ENCODE peak calls at places on chromosomes 7 and 10, in eight cellular contexts. C is lung; F is adrenal gland; B is CD8-positive, alpha-beta T cell; R is cardiac muscle cell; V is uterus; X is psoas muscle; W is kidney. Q is an unnamed sample.

GRCh38 chr10:30047924-30048531 is 11.4 kb downstream of the JCAD start:
- DNase-seq in C (no peak), F (no peak), B (no peak), R (no peak), V (no peak), X (no peak), W (no peak), Q (no peak)

GRCh38 chr7:73742753-73743641 is 4.4 kb upstream of the ABHD11 start:
- DNase-seq in C (peak), F (no peak), B (no peak), R (peak), V (no peak), X (no peak), W (peak), Q (peak)

GRCh38 chr7:50792342-50793114 is 9.8 kb upstream of the GRB10 start:
- DNase-seq in C (peak), F (peak), B (no peak), R (peak), V (peak), X (peak), W (peak), Q (no peak)

GRCh38 chr7:134470864-134471263 is 12.0 kb upstream of the AKR1B1 start:
- DNase-seq in C (no peak), F (peak), B (no peak), R (no peak), V (no peak), X (no peak), W (no peak), Q (no peak)

GRCh38 chr7:132996581-132997242 is 85.2 kb downstream of the CHCHD3 start:
- DNase-seq in C (no peak), F (no peak), B (no peak), R (no peak), V (no peak), X (no peak), W (no peak), Q (no peak)

GRCh38 chr10:5292196-5292735 is 72.5 kb upstream of the UCN3 start:
- DNase-seq in C (no peak), F (no peak), B (no peak), R (no peak), V (no peak), X (no peak), W (no peak), Q (no peak)

GRCh38 chr10:132254841-132255240 is 52.9 kb downstream of the STK32C start:
- DNase-seq in C (no peak), F (no peak), B (no peak), R (no peak), V (no peak), X (no peak), W (no peak), Q (no peak)

GRCh38 chr10:122164028-122164601 is 107.0 kb upstream of the BTBD16 start:
- DNase-seq in C (no peak), F (no peak), B (no peak), R (peak), V (no peak), X (no peak), W (peak), Q (no peak)

GRCh38 chr10:1050145-1050544 is 1.2 kb upstream of the IDI1 start:
- DNase-seq in C (no peak), F (peak), B (no peak), R (peak), V (no peak), X (no peak), W (no peak), Q (no peak)

GRCh38 chr7:70352088-70352487 is 753.8 kb downstream of the AUTS2 start:
- DNase-seq in C (no peak), F (no peak), B (no peak), R (no peak), V (no peak), X (no peak), W (no peak), Q (no peak)

GRCh38 chr7:34155225-34155908 is 250.0 kb downstream of the BMPER start:
- DNase-seq in C (peak), F (no peak), B (no peak), R (no peak), V (peak), X (peak), W (no peak), Q (no peak)

GRCh38 chr7:35647171-35647574 is 47.8 kb downstream of the HERPUD2 start:
- DNase-seq in C (no peak), F (peak), B (no peak), R (peak), V (no peak), X (no peak), W (no peak), Q (no peak)

GRCh38 chr7:46003896-46004875 is 83.1 kb upstream of the IGFBP3 start:
- DNase-seq in C (no peak), F (no peak), B (no peak), R (no peak), V (no peak), X (no peak), W (no peak), Q (no peak)

GRCh38 chr7:156620246-156620775 is 20.3 kb upstream of the RNF32 start:
- DNase-seq in C (no peak), F (no peak), B (no peak), R (no peak), V (no peak), X (no peak), W (no peak), Q (no peak)

GRCh38 chr10:25059990-25060389 is 43.6 kb downstream of the THNSL1 start:
- DNase-seq in C (peak), F (peak), B (no peak), R (no peak), V (peak), X (peak), W (peak), Q (no peak)

GRCh38 chr7:42180806-42181205 is 56.2 kb downstream of the GLI3 start:
- DNase-seq in C (no peak), F (no peak), B (no peak), R (no peak), V (no peak), X (no peak), W (no peak), Q (no peak)

GRCh38 chr10:43222296-43222695 is 44.6 kb downstream of the RASGEF1A start:
- DNase-seq in C (no peak), F (no peak), B (no peak), R (no peak), V (peak), X (peak), W (peak), Q (no peak)

GRCh38 chr10:130407052-130407451 is 270.9 kb downstream of the GLRX3 start:
- DNase-seq in C (no peak), F (no peak), B (no peak), R (no peak), V (no peak), X (no peak), W (no peak), Q (no peak)

GRCh38 chr7:1855396-1856160 is 185.5 kb downstream of the ELFN1 start:
- DNase-seq in C (no peak), F (no peak), B (no peak), R (no peak), V (no peak), X (peak), W (peak), Q (no peak)

GRCh38 chr7:71236488-71237179 is 104.7 kb downstream of the GALNT17 start:
- DNase-seq in C (no peak), F (peak), B (no peak), R (no peak), V (no peak), X (no peak), W (no peak), Q (no peak)

GRCh38 chr7:641269-641671 is 85.2 kb upstream of the DNAAF5 start:
- DNase-seq in C (no peak), F (no peak), B (no peak), R (no peak), V (no peak), X (no peak), W (peak), Q (peak)

GRCh38 chr7:117322741-117323584 is at the start of gene WNT2:
- DNase-seq in C (no peak), F (no peak), B (no peak), R (peak), V (no peak), X (no peak), W (no peak), Q (no peak)

GRCh38 chr7:43583424-43584199 is 704 bp downstream of the STK17A start:
- DNase-seq in C (peak), F (peak), B (peak), R (peak), V (peak), X (peak), W (peak), Q (no peak)

GRCh38 chr7:44152971-44153947 is 12.1 kb upstream of the MYL7 start:
- DNase-seq in C (no peak), F (no peak), B (no peak), R (no peak), V (no peak), X (no peak), W (no peak), Q (no peak)

GRCh38 chr10:132688580-132689420 is 97.1 kb downstream of the NKX6-2 start:
- DNase-seq in C (no peak), F (no peak), B (no peak), R (no peak), V (no peak), X (peak), W (peak), Q (no peak)

GRCh38 chr7:126286317-126286716 is 966.4 kb downstream of the GRM8 start:
- DNase-seq in C (no peak), F (no peak), B (no peak), R (no peak), V (no peak), X (no peak), W (no peak), Q (no peak)

GRCh38 chr10:84845628-84846261 is 517.4 kb downstream of the CCSER2 start:
- DNase-seq in C (no peak), F (no peak), B (no peak), R (peak), V (no peak), X (no peak), W (no peak), Q (peak)

GRCh38 chr10:12907651-12908050 is 93.9 kb downstream of the CCDC3 start:
- DNase-seq in C (no peak), F (no peak), B (no peak), R (no peak), V (no peak), X (peak), W (no peak), Q (no peak)

GRCh38 chr7:92674379-92674778 is 84.2 kb upstream of the FAM133B start:
- DNase-seq in C (no peak), F (no peak), B (no peak), R (no peak), V (no peak), X (no peak), W (no peak), Q (no peak)

GRCh38 chr7:75967573-75967997 is 26.8 kb downstream of the TMEM120A start:
- DNase-seq in C (no peak), F (no peak), B (no peak), R (no peak), V (peak), X (no peak), W (peak), Q (no peak)

GRCh38 chr10:46235705-46236536 is 50.9 kb upstream of the ANTXRL start:
- DNase-seq in C (no peak), F (no peak), B (no peak), R (no peak), V (peak), X (no peak), W (no peak), Q (no peak)

GRCh38 chr10:64863836-64864235 is 1342.6 kb downstream of the REEP3 start:
- DNase-seq in C (no peak), F (no peak), B (no peak), R (no peak), V (no peak), X (no peak), W (no peak), Q (no peak)

GRCh38 chr10:14798631-14799030 is 23.9 kb upstream of the FAM107B start:
- DNase-seq in C (no peak), F (no peak), B (no peak), R (no peak), V (no peak), X (no peak), W (no peak), Q (no peak)

GRCh38 chr10:42367532-42368230 is 270.7 kb downstream of the ZNF33B start:
- DNase-seq in C (peak), F (peak), B (no peak), R (no peak), V (peak), X (peak), W (peak), Q (peak)

GRCh38 chr10:94571528-94571927 is 25.9 kb downstream of the HELLS start:
- DNase-seq in C (no peak), F (no peak), B (no peak), R (no peak), V (no peak), X (no peak), W (no peak), Q (peak)

GRCh38 chr7:121604627-121605296 is 208.7 kb upstream of the FAM3C start:
- DNase-seq in C (no peak), F (peak), B (no peak), R (no peak), V (no peak), X (no peak), W (no peak), Q (no peak)

GRCh38 chr10:130877131-130877530 is 434.4 kb downstream of the TCERG1L start:
- DNase-seq in C (no peak), F (no peak), B (no peak), R (no peak), V (no peak), X (no peak), W (no peak), Q (no peak)

GRCh38 chr7:1076184-1077072 is 11.5 kb upstream of the GPER1 start:
- DNase-seq in C (no peak), F (peak), B (no peak), R (no peak), V (no peak), X (peak), W (peak), Q (no peak)

GRCh38 chr7:54788664-54789063 is 29.7 kb upstream of the SEC61G start:
- DNase-seq in C (no peak), F (peak), B (no peak), R (peak), V (no peak), X (peak), W (no peak), Q (peak)

GRCh38 chr7:157932498-157933218 is 595.9 kb downstream of the DNAJB6 start:
- DNase-seq in C (no peak), F (no peak), B (no peak), R (no peak), V (no peak), X (no peak), W (no peak), Q (no peak)

GRCh38 chr10:3817002-3817401 is 32.0 kb upstream of the KLF6 start:
- DNase-seq in C (no peak), F (no peak), B (no peak), R (no peak), V (no peak), X (no peak), W (no peak), Q (no peak)
- TF ChIP-seq CTCF in C (no peak), F (no peak), B (no peak), R (no peak), V (no peak), X (no peak), W (no peak), Q (no peak)

DNA sequence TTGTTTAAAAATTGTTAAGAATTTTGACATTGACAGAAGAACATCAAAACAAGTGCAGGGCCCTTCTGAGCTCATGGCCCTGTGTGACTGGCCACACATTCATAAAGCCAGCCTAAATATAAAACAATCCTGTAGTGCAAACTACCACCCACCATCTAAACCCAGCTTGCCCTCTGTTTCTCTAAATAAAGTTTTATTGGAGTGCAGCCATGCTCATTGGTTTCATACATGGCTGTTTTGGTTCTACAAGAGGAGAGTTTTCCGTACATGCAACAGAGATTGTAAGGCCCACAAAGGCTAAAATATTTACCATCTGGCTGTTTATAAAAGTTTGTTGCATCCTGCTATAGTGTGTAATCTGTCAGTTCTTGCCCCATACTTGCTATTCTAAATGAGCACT is 54.6 kb upstream of the TRIM24 start:
- DNase-seq in C (no peak), F (no peak), B (no peak), R (no peak), V (no peak), X (no peak), W (no peak), Q (no peak)
- TF ChIP-seq CTCF in C (no peak), F (no peak), B (no peak), R (no peak), V (no peak), X (no peak), W (no peak), Q (no peak)

DNA sequence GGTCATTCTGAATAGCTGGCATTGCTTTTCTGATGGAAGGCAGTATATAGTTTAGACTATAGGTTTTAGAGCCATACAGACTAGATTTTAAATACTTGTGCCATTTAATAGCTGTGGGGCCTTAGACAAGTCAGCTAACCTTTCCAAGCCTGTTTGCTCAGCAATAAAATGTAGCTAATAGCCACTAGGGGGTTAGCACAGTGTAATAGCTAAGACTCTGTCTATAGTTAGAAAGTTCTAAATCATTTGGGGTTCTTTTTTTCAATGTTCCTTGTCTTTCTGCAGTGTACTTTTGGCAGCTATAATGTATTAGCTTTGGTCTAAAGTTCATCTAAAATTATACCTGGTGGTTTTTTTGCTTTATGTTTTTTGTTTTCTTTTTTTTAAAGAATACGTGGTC is 7.5 kb upstream of the KIFBP start:
- DNase-seq in C (no peak), F (no peak), B (no peak), R (no peak), V (no peak), X (no peak), W (no peak), Q (no peak)
- TF ChIP-seq CTCF in C (no peak), F (no peak), B (no peak), R (peak), V (no peak), X (no peak), W (no peak), Q (peak)

DNA sequence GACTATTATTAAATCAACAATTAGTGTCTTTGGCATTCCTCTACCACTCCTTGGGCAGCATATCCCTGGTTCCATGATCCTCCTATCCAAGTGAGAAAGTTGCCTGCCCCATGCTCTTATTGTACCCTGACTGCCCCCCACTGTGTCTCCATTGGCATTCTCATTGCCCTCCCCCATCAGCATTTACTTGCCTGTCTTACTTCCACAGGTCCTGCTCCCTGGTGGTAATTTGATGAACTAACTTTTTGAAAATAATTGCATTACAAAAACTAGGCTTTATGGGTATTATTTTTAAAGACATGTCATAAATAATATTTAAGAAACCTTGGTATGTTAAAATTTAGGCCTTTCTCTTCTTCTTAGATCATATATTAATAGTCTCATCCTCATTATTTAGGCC is 346.4 kb downstream of the PCLO start:
- DNase-seq in C (no peak), F (no peak), B (no peak), R (no peak), V (no peak), X (no peak), W (no peak), Q (no peak)
- TF ChIP-seq CTCF in C (no peak), F (no peak), B (no peak), R (peak), V (no peak), X (no peak), W (no peak), Q (no peak)

DNA sequence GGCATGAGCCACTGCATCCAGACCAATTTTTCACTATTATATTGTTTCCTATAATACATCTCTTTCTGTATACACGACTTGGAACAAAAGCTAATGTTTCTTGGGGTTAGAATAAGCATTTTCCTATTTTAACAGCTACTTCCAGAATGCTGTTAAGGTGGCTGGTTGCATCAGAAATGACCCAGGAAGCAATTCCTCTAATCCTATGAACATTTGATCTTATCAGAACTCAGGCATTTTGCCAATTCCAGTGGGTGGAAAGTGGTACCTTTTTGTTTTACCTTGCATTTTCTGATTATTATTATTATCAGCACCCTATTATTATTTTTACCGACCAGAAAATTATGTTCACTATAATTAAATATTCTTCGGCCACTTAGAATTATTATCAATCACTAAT is 73.3 kb downstream of the NDUFB2 start:
- DNase-seq in C (no peak), F (no peak), B (no peak), R (no peak), V (no peak), X (no peak), W (no peak), Q (no peak)
- TF ChIP-seq CTCF in C (no peak), F (no peak), B (no peak), R (no peak), V (no peak), X (no peak), W (no peak), Q (no peak)

GRCh38 chr10:115441907-115442520 is 348.8 kb downstream of the ATRNL1 start:
- DNase-seq in C (no peak), F (no peak), B (no peak), R (no peak), V (no peak), X (no peak), W (no peak), Q (peak)
- TF ChIP-seq CTCF in C (no peak), F (peak), B (no peak), R (no peak), V (no peak), X (no peak), W (no peak), Q (peak)

GRCh38 chr7:16929146-16929762 is 47.5 kb upstream of the AGR3 start:
- DNase-seq in C (no peak), F (no peak), B (no peak), R (no peak), V (no peak), X (no peak), W (no peak), Q (no peak)
- TF ChIP-seq CTCF in C (no peak), F (no peak), B (no peak), R (no peak), V (no peak), X (no peak), W (no peak), Q (no peak)

GRCh38 chr7:83934118-83934734 is 260.4 kb downstream of the SEMA3A start:
- DNase-seq in C (no peak), F (no peak), B (no peak), R (no peak), V (no peak), X (no peak), W (no peak), Q (no peak)
- TF ChIP-seq CTCF in C (no peak), F (no peak), B (no peak), R (peak), V (no peak), X (no peak), W (no peak), Q (no peak)